ENCODE peak calls at places on chromosomes 7 and 10, in six cellular contexts. One of them, this sample, is unnamed.

GRCh38 chr7:151059362-151060112 is at the start of gene SLC4A2:
- DNase-seq in endothelial cell: peak; percentile 65
- DNase-seq in LHCN-M2: peak; percentile 82
- DNase-seq in dorsolateral prefrontal cortex: peak; percentile 58
- DNase-seq in stimulated activated CD4-positive, alpha-beta T cell treated with anti-CD3 and anti-CD28 coated beads, TNF-alpha, amount 100 ng/mL, for 4 hours: peak; percentile 57
- DNase-seq in fibroblast of lung: peak; percentile 64
- DNase-seq in this sample: peak; percentile 94

GRCh38 chr10:63491558-63492316 is 26.0 kb upstream of the JMJD1C start:
- DNase-seq in dorsolateral prefrontal cortex: no peak
- DNase-seq in stimulated activated CD4-positive, alpha-beta T cell treated with anti-CD3 and anti-CD28 coated beads, TNF-alpha, amount 100 ng/mL, for 4 hours: no peak
- DNase-seq in endothelial cell: no peak
- DNase-seq in LHCN-M2: peak; percentile 87
- DNase-seq in fibroblast of lung: peak; percentile 94
- DNase-seq in this sample: no peak

GRCh38 chr7:130560972-130561371 is 69.1 kb downstream of the MEST start:
- DNase-seq in fibroblast of lung: peak; percentile 51
- DNase-seq in endothelial cell: no peak
- DNase-seq in stimulated activated CD4-positive, alpha-beta T cell treated with anti-CD3 and anti-CD28 coated beads, TNF-alpha, amount 100 ng/mL, for 4 hours: no peak
- DNase-seq in dorsolateral prefrontal cortex: no peak
- DNase-seq in LHCN-M2: peak; percentile 35
- DNase-seq in this sample: peak; percentile 23

GRCh38 chr7:83359108-83359507 is 196.4 kb upstream of the PCLO start:
- DNase-seq in stimulated activated CD4-positive, alpha-beta T cell treated with anti-CD3 and anti-CD28 coated beads, TNF-alpha, amount 100 ng/mL, for 4 hours: no peak
- DNase-seq in LHCN-M2: peak; percentile 61
- DNase-seq in fibroblast of lung: no peak
- DNase-seq in dorsolateral prefrontal cortex: no peak
- DNase-seq in endothelial cell: no peak
- DNase-seq in this sample: no peak

GRCh38 chr10:87608756-87609155 is 50.9 kb upstream of the PAPSS2 start:
- DNase-seq in fibroblast of lung: no peak
- DNase-seq in endothelial cell: no peak
- DNase-seq in dorsolateral prefrontal cortex: no peak
- DNase-seq in LHCN-M2: no peak
- DNase-seq in stimulated activated CD4-positive, alpha-beta T cell treated with anti-CD3 and anti-CD28 coated beads, TNF-alpha, amount 100 ng/mL, for 4 hours: no peak
- DNase-seq in this sample: no peak

GRCh38 chr10:60951272-60951724 is 7.3 kb upstream of the RHOBTB1 start:
- DNase-seq in LHCN-M2: no peak
- DNase-seq in endothelial cell: no peak
- DNase-seq in dorsolateral prefrontal cortex: no peak
- DNase-seq in stimulated activated CD4-positive, alpha-beta T cell treated with anti-CD3 and anti-CD28 coated beads, TNF-alpha, amount 100 ng/mL, for 4 hours: no peak
- DNase-seq in fibroblast of lung: peak; percentile 42
- DNase-seq in this sample: no peak

GRCh38 chr10:130455791-130456190 is 319.6 kb downstream of the GLRX3 start:
- DNase-seq in LHCN-M2: no peak
- DNase-seq in endothelial cell: no peak
- DNase-seq in stimulated activated CD4-positive, alpha-beta T cell treated with anti-CD3 and anti-CD28 coated beads, TNF-alpha, amount 100 ng/mL, for 4 hours: no peak
- DNase-seq in fibroblast of lung: no peak
- DNase-seq in dorsolateral prefrontal cortex: no peak
- DNase-seq in this sample: no peak

GRCh38 chr10:61642073-61642637 is 20.6 kb upstream of the CABCOCO1 start:
- DNase-seq in stimulated activated CD4-positive, alpha-beta T cell treated with anti-CD3 and anti-CD28 coated beads, TNF-alpha, amount 100 ng/mL, for 4 hours: no peak
- DNase-seq in dorsolateral prefrontal cortex: no peak
- DNase-seq in endothelial cell: no peak
- DNase-seq in LHCN-M2: no peak
- DNase-seq in fibroblast of lung: peak; percentile 31
- DNase-seq in this sample: no peak

GRCh38 chr10:122117475-122117874 is 128.5 kb downstream of the TACC2 start:
- DNase-seq in stimulated activated CD4-positive, alpha-beta T cell treated with anti-CD3 and anti-CD28 coated beads, TNF-alpha, amount 100 ng/mL, for 4 hours: no peak
- DNase-seq in fibroblast of lung: no peak
- DNase-seq in endothelial cell: no peak
- DNase-seq in dorsolateral prefrontal cortex: no peak
- DNase-seq in LHCN-M2: no peak
- DNase-seq in this sample: no peak

GRCh38 chr10:124418726-124419501 is at the start of gene OAT:
- DNase-seq in dorsolateral prefrontal cortex: peak; percentile 97
- DNase-seq in endothelial cell: peak; percentile 94
- DNase-seq in fibroblast of lung: peak; percentile 93
- DNase-seq in stimulated activated CD4-positive, alpha-beta T cell treated with anti-CD3 and anti-CD28 coated beads, TNF-alpha, amount 100 ng/mL, for 4 hours: peak; percentile 91
- DNase-seq in LHCN-M2: peak; percentile 93
- DNase-seq in this sample: peak; percentile 99

GRCh38 chr10:110368002-110368401 is 63.3 kb upstream of the SMNDC1 start:
- DNase-seq in fibroblast of lung: no peak
- DNase-seq in dorsolateral prefrontal cortex: no peak
- DNase-seq in endothelial cell: no peak
- DNase-seq in stimulated activated CD4-positive, alpha-beta T cell treated with anti-CD3 and anti-CD28 coated beads, TNF-alpha, amount 100 ng/mL, for 4 hours: no peak
- DNase-seq in LHCN-M2: no peak
- DNase-seq in this sample: no peak

GRCh38 chr7:101936223-101936611 is 118.8 kb downstream of the CUX1 start:
- DNase-seq in endothelial cell: peak; percentile 20
- DNase-seq in stimulated activated CD4-positive, alpha-beta T cell treated with anti-CD3 and anti-CD28 coated beads, TNF-alpha, amount 100 ng/mL, for 4 hours: no peak
- DNase-seq in dorsolateral prefrontal cortex: no peak
- DNase-seq in fibroblast of lung: no peak
- DNase-seq in LHCN-M2: no peak
- DNase-seq in this sample: no peak

GRCh38 chr7:101017099-101017777 is 2.6 kb upstream of the MUC17 start:
- DNase-seq in stimulated activated CD4-positive, alpha-beta T cell treated with anti-CD3 and anti-CD28 coated beads, TNF-alpha, amount 100 ng/mL, for 4 hours: peak; percentile 53
- DNase-seq in dorsolateral prefrontal cortex: peak; percentile 6
- DNase-seq in LHCN-M2: peak; percentile 82
- DNase-seq in fibroblast of lung: peak; percentile 80
- DNase-seq in endothelial cell: peak; percentile 71
- DNase-seq in this sample: peak; percentile 20

GRCh38 chr7:159115601-159116501 is 28.8 kb downstream of the VIPR2 start:
- DNase-seq in dorsolateral prefrontal cortex: no peak
- DNase-seq in LHCN-M2: no peak
- DNase-seq in stimulated activated CD4-positive, alpha-beta T cell treated with anti-CD3 and anti-CD28 coated beads, TNF-alpha, amount 100 ng/mL, for 4 hours: no peak
- DNase-seq in fibroblast of lung: no peak
- DNase-seq in endothelial cell: no peak
- DNase-seq in this sample: no peak

GRCh38 chr7:50206521-50207250 is 97.8 kb upstream of the IKZF1 start:
- DNase-seq in endothelial cell: no peak
- DNase-seq in fibroblast of lung: no peak
- DNase-seq in dorsolateral prefrontal cortex: no peak
- DNase-seq in LHCN-M2: no peak
- DNase-seq in stimulated activated CD4-positive, alpha-beta T cell treated with anti-CD3 and anti-CD28 coated beads, TNF-alpha, amount 100 ng/mL, for 4 hours: peak; percentile 68
- DNase-seq in this sample: no peak

GRCh38 chr10:20017961-20018360 is 201.7 kb downstream of the PLXDC2 start:
- DNase-seq in stimulated activated CD4-positive, alpha-beta T cell treated with anti-CD3 and anti-CD28 coated beads, TNF-alpha, amount 100 ng/mL, for 4 hours: no peak
- DNase-seq in endothelial cell: no peak
- DNase-seq in LHCN-M2: peak; percentile 11
- DNase-seq in fibroblast of lung: peak; percentile 62
- DNase-seq in dorsolateral prefrontal cortex: no peak
- DNase-seq in this sample: no peak

GRCh38 chr10:78286186-78286585 is 252.5 kb downstream of the RPS24 start:
- DNase-seq in fibroblast of lung: no peak
- DNase-seq in endothelial cell: no peak
- DNase-seq in dorsolateral prefrontal cortex: no peak
- DNase-seq in stimulated activated CD4-positive, alpha-beta T cell treated with anti-CD3 and anti-CD28 coated beads, TNF-alpha, amount 100 ng/mL, for 4 hours: no peak
- DNase-seq in LHCN-M2: no peak
- DNase-seq in this sample: no peak

GRCh38 chr7:94043299-94043698 is 39.1 kb upstream of the BET1 start:
- DNase-seq in LHCN-M2: peak; percentile 88
- DNase-seq in stimulated activated CD4-positive, alpha-beta T cell treated with anti-CD3 and anti-CD28 coated beads, TNF-alpha, amount 100 ng/mL, for 4 hours: no peak
- DNase-seq in fibroblast of lung: peak; percentile 55
- DNase-seq in endothelial cell: no peak
- DNase-seq in dorsolateral prefrontal cortex: no peak
- DNase-seq in this sample: no peak

GRCh38 chr7:74657692-74658170 is at the start of gene GTF2I:
- DNase-seq in stimulated activated CD4-positive, alpha-beta T cell treated with anti-CD3 and anti-CD28 coated beads, TNF-alpha, amount 100 ng/mL, for 4 hours: peak; percentile 17
- DNase-seq in dorsolateral prefrontal cortex: no peak
- DNase-seq in fibroblast of lung: no peak
- DNase-seq in LHCN-M2: no peak
- DNase-seq in endothelial cell: peak; percentile 53
- DNase-seq in this sample: peak; percentile 42

GRCh38 chr10:90326498-90327267 is 531.2 kb downstream of the HTR7 start:
- DNase-seq in LHCN-M2: peak; percentile 43
- DNase-seq in endothelial cell: no peak
- DNase-seq in dorsolateral prefrontal cortex: no peak
- DNase-seq in fibroblast of lung: peak; percentile 72
- DNase-seq in stimulated activated CD4-positive, alpha-beta T cell treated with anti-CD3 and anti-CD28 coated beads, TNF-alpha, amount 100 ng/mL, for 4 hours: no peak
- DNase-seq in this sample: no peak

GRCh38 chr10:21516270-21517131 is 9.0 kb downstream of the SKIDA1 start:
- DNase-seq in dorsolateral prefrontal cortex: peak; percentile 69
- DNase-seq in fibroblast of lung: peak; percentile 78
- DNase-seq in LHCN-M2: peak; percentile 66
- DNase-seq in stimulated activated CD4-positive, alpha-beta T cell treated with anti-CD3 and anti-CD28 coated beads, TNF-alpha, amount 100 ng/mL, for 4 hours: no peak
- DNase-seq in endothelial cell: peak; percentile 68
- DNase-seq in this sample: no peak

GRCh38 chr7:77498659-77499379 is 38.3 kb upstream of the PTPN12 start:
- DNase-seq in endothelial cell: no peak
- DNase-seq in dorsolateral prefrontal cortex: no peak
- DNase-seq in fibroblast of lung: no peak
- DNase-seq in LHCN-M2: no peak
- DNase-seq in stimulated activated CD4-positive, alpha-beta T cell treated with anti-CD3 and anti-CD28 coated beads, TNF-alpha, amount 100 ng/mL, for 4 hours: no peak
- DNase-seq in this sample: no peak

GRCh38 chr10:83607959-83608745 is 531.2 kb upstream of the GHITM start:
- DNase-seq in dorsolateral prefrontal cortex: no peak
- DNase-seq in stimulated activated CD4-positive, alpha-beta T cell treated with anti-CD3 and anti-CD28 coated beads, TNF-alpha, amount 100 ng/mL, for 4 hours: no peak
- DNase-seq in LHCN-M2: no peak
- DNase-seq in endothelial cell: no peak
- DNase-seq in fibroblast of lung: no peak
- DNase-seq in this sample: no peak

GRCh38 chr10:1465421-1465902 is 271.9 kb downstream of the ADARB2 start:
- DNase-seq in dorsolateral prefrontal cortex: no peak
- DNase-seq in LHCN-M2: no peak
- DNase-seq in fibroblast of lung: no peak
- DNase-seq in endothelial cell: no peak
- DNase-seq in stimulated activated CD4-positive, alpha-beta T cell treated with anti-CD3 and anti-CD28 coated beads, TNF-alpha, amount 100 ng/mL, for 4 hours: no peak
- DNase-seq in this sample: no peak

GRCh38 chr7:332646-333398 is 42.9 kb downstream of the FOXL3 start:
- DNase-seq in LHCN-M2: peak; percentile 46
- DNase-seq in stimulated activated CD4-positive, alpha-beta T cell treated with anti-CD3 and anti-CD28 coated beads, TNF-alpha, amount 100 ng/mL, for 4 hours: peak; percentile 90
- DNase-seq in dorsolateral prefrontal cortex: peak; percentile 74
- DNase-seq in endothelial cell: peak; percentile 94
- DNase-seq in fibroblast of lung: peak; percentile 51
- DNase-seq in this sample: peak; percentile 88

GRCh38 chr10:74882427-74882826 is 56.0 kb downstream of the KAT6B start:
- DNase-seq in LHCN-M2: no peak
- DNase-seq in endothelial cell: no peak
- DNase-seq in stimulated activated CD4-positive, alpha-beta T cell treated with anti-CD3 and anti-CD28 coated beads, TNF-alpha, amount 100 ng/mL, for 4 hours: no peak
- DNase-seq in dorsolateral prefrontal cortex: no peak
- DNase-seq in fibroblast of lung: peak; percentile 42
- DNase-seq in this sample: no peak

GRCh38 chr7:9958461-9958860 is 1015.2 kb upstream of the PHF14 start:
- DNase-seq in LHCN-M2: no peak
- DNase-seq in endothelial cell: no peak
- DNase-seq in stimulated activated CD4-positive, alpha-beta T cell treated with anti-CD3 and anti-CD28 coated beads, TNF-alpha, amount 100 ng/mL, for 4 hours: no peak
- DNase-seq in dorsolateral prefrontal cortex: no peak
- DNase-seq in fibroblast of lung: no peak
- DNase-seq in this sample: peak; percentile 6

This sample was measured in HEK293T.